ENCODE peak calls at places on chromosomes 4 and X, in six cellular contexts. I, A, Q, D, S and M are unnamed samples.

GRCh38 chr4:68152411-68152810 is 22.7 kb upstream of the TMPRSS11F start:
- DNase-seq in I (no peak), A (no peak), Q (no peak), D (no peak), S (no peak), M (no peak)

GRCh38 chr4:740656-741282 is 35.1 kb downstream of the PCGF3 start:
- DNase-seq in I (no peak), A (no peak), Q (no peak), D (no peak), S (no peak), M (no peak)

GRCh38 chrX:63661676-63662075 is 123.3 kb downstream of the ARHGEF9 start:
- DNase-seq in I (no peak), A (no peak), Q (no peak), D (no peak), S (no peak), M (no peak)

GRCh38 chr4:864456-865120 is 38.7 kb upstream of the CPLX1 start:
- DNase-seq in I (no peak), A (peak), Q (no peak), D (no peak), S (peak), M (no peak)

GRCh38 chrX:135086197-135086854 is 34.0 kb downstream of the ETDB start:
- DNase-seq in I (no peak), A (no peak), Q (peak), D (no peak), S (no peak), M (peak)

GRCh38 chr4:60611762-60612496 is 588.2 kb upstream of the ADGRL3 start:
- DNase-seq in I (no peak), A (no peak), Q (no peak), D (no peak), S (no peak), M (no peak)

GRCh38 chr4:4182835-4183568 is 43.7 kb downstream of the OTOP1 start:
- DNase-seq in I (no peak), A (no peak), Q (peak), D (no peak), S (peak), M (peak)

GRCh38 chr4:8688041-8688907 is 95.7 kb downstream of the CPZ start:
- DNase-seq in I (no peak), A (no peak), Q (no peak), D (no peak), S (peak), M (no peak)

GRCh38 chr4:165709973-165710526 is 163.0 kb upstream of the TLL1 start:
- DNase-seq in I (no peak), A (no peak), Q (no peak), D (no peak), S (no peak), M (no peak)

GRCh38 chr4:25563071-25563564 is 92.5 kb upstream of the SLC34A2 start:
- DNase-seq in I (no peak), A (no peak), Q (no peak), D (peak), S (no peak), M (no peak)

GRCh38 chrX:70479197-70479969 is 34.7 kb downstream of the DLG3 start:
- DNase-seq in I (no peak), A (no peak), Q (no peak), D (no peak), S (no peak), M (no peak)

GRCh38 chrX:116230136-116230886 is 59.8 kb downstream of the AGTR2 start:
- DNase-seq in I (no peak), A (no peak), Q (no peak), D (no peak), S (no peak), M (no peak)

GRCh38 chr4:47485047-47485692 is at the start of gene ATP10D:
- DNase-seq in I (peak), A (peak), Q (peak), D (peak), S (peak), M (peak)
- H3K27ac ChIP-seq in I (peak), A (peak), Q (peak), D (peak), S (peak), M (peak)

GRCh38 chr4:6416518-6417286 is 55.7 kb downstream of the PPP2R2C start:
- DNase-seq in I (no peak), A (no peak), Q (no peak), D (no peak), S (no peak), M (no peak)

GRCh38 chr4:6418193-6418755 is 54.1 kb downstream of the PPP2R2C start:
- DNase-seq in I (no peak), A (no peak), Q (no peak), D (no peak), S (no peak), M (no peak)

GRCh38 chr4:6414578-6414977 is 57.8 kb downstream of the PPP2R2C start:
- DNase-seq in I (no peak), A (no peak), Q (no peak), D (no peak), S (no peak), M (no peak)

GRCh38 chr4:6417516-6417915 is 54.9 kb downstream of the PPP2R2C start:
- DNase-seq in I (no peak), A (no peak), Q (no peak), D (no peak), S (no peak), M (no peak)

GRCh38 chr4:6415306-6415705 is 57.1 kb downstream of the PPP2R2C start:
- DNase-seq in I (no peak), A (no peak), Q (no peak), D (no peak), S (no peak), M (no peak)
- H3K27ac ChIP-seq in I (no peak), A (no peak), Q (no peak), D (no peak), S (no peak), M (no peak)

DNA sequence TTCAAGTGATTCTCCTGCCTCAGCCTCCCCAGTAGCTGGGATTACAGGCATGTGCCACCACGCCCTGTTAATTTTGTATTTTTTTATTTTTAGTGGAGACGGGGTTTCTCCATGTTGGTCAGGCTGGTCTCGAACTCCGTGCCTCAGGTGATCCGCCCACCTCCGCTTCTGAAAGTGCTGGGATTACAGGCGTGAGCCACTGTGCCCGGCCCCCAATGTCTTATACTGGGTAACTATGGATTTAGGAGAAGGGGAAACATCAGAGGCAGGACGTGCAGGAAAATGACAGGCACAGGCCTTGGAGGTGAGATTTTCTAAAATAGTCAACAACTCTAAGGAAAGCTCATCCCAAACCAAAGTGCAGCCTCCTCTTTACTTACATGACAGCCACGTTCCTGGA is 11.1 kb upstream of the TSPYL2 start:
- DNase-seq in I (no peak), A (no peak), Q (no peak), D (no peak), S (no peak), M (no peak)
- H3K27ac ChIP-seq in I (no peak), A (no peak), Q (no peak), D (no peak), S (no peak), M (no peak)

DNA sequence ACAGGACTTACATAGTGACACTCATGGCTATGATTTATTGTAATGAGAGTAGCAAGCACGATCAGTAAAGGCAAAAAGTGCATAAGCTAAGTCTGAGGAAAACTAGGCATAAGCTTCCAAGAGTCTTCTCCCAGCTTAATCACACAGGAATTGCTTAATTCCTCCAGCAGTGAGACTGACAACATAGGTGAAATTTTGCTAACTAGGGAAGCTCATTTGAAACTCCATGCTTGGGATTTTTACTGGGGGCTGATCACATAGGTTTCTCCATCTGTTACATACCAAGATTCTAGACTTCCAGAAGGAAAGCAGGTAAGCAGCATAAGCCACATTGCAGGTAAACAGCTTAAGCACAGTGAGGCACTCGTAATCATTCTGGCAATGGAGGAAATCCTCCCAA is 71.8 kb upstream of the FHDC1 start:
- DNase-seq in I (no peak), A (no peak), Q (no peak), D (no peak), S (no peak), M (no peak)
- H3K27ac ChIP-seq in I (no peak), A (no peak), Q (no peak), D (no peak), S (no peak), M (no peak)